ENCODE peak calls at places on chromosomes 16 and 17, in four cellular contexts. E is activated CD4-positive, alpha-beta T cell treated with anti-CD3 and anti-CD28 coated beads, Interleukin-2, amount 50 U/mL, for 48 hours; K is CD4-positive, CD25-positive, alpha-beta regulatory T cell; J is stimulated activated CD8-positive, alpha-beta memory T cell treated with anti-CD3 and anti-CD28 coated beads, Interleukin-4, amount 100 ng/mL, for 48 hours. G is an unnamed sample.

GRCh38 chr17:75985986-75986385 is 6.9 kb downstream of the TEN1 start:
- DNase-seq in E (no peak), K (no peak), J (no peak), G (no peak)

GRCh38 chr17:70110443-70110880 is 35.4 kb downstream of the KCNJ16 start:
- DNase-seq in E (no peak), K (no peak), J (no peak), G (no peak)

GRCh38 chr16:20614201-20615141 is 38.3 kb upstream of the ACSM2B start:
- DNase-seq in E (no peak), K (no peak), J (no peak), G (no peak)

GRCh38 chr17:17527534-17527933 is 31.3 kb upstream of the RASD1 start:
- DNase-seq in E (no peak), K (no peak), J (no peak), G (no peak)

GRCh38 chr17:12719948-12720347 is 54.3 kb downstream of the MYOCD start:
- DNase-seq in E (no peak), K (no peak), J (no peak), G (no peak)

GRCh38 chr16:74035816-74036215 is 260.8 kb upstream of the PSMD7 start:
- DNase-seq in E (no peak), K (no peak), J (no peak), G (no peak)

GRCh38 chr17:51764387-51764971 is 394.0 kb downstream of the CA10 start:
- DNase-seq in E (peak), K (no peak), J (peak), G (no peak)

GRCh38 chr17:36609498-36609862 is 8.1 kb downstream of the MRM1 start:
- DNase-seq in E (no peak), K (no peak), J (no peak), G (no peak)

GRCh38 chr16:49969356-49970030 is 55.5 kb upstream of the CNEP1R1 start:
- DNase-seq in E (no peak), K (no peak), J (no peak), G (no peak)

GRCh38 chr17:78674595-78675315 is 97.6 kb upstream of the DNAH17 start:
- DNase-seq in E (no peak), K (no peak), J (no peak), G (no peak)

GRCh38 chr17:55228683-55229192 is 36.0 kb upstream of the HLF start:
- DNase-seq in E (no peak), K (no peak), J (no peak), G (no peak)

GRCh38 chr17:63774982-63775290 is 966 bp downstream of the DDX42 start:
- DNase-seq in E (no peak), K (no peak), J (no peak), G (no peak)

GRCh38 chr16:89553733-89554132 is 6.7 kb upstream of the RPL13 start:
- DNase-seq in E (no peak), K (no peak), J (no peak), G (no peak)

GRCh38 chr16:83365166-83365565 is 442.6 kb upstream of the HSBP1 start:
- DNase-seq in E (no peak), K (no peak), J (no peak), G (no peak)

GRCh38 chr16:85465328-85466307 is 147.5 kb upstream of the GSE1 start:
- DNase-seq in E (no peak), K (no peak), J (no peak), G (no peak)

GRCh38 chr17:28276011-28276410 is 43.0 kb upstream of the TMEM97 start:
- DNase-seq in E (no peak), K (no peak), J (no peak), G (no peak)

GRCh38 chr17:10127819-10128375 is 70.5 kb downstream of the GAS7 start:
- DNase-seq in E (no peak), K (no peak), J (no peak), G (no peak)

GRCh38 chr17:57565119-57565635 is 179.9 kb downstream of the CCDC182 start:
- DNase-seq in E (no peak), K (no peak), J (no peak), G (no peak)

GRCh38 chr16:30659507-30660423 is 1.5 kb downstream of the FBRS start:
- DNase-seq in E (peak), K (peak), J (peak), G (peak)

GRCh38 chr17:72931163-72931562 is 161.3 kb downstream of the SLC39A11 start:
- DNase-seq in E (no peak), K (no peak), J (no peak), G (no peak)

GRCh38 chr17:33602981-33603380 is 309.9 kb upstream of the ASIC2 start:
- DNase-seq in E (no peak), K (no peak), J (no peak), G (no peak)

GRCh38 chr17:7883781-7884386 is 4.7 kb upstream of the CHD3 start:
- DNase-seq in E (peak), K (peak), J (peak), G (peak)

GRCh38 chr16:58854392-58854791 is 120.3 kb upstream of the GOT2 start:
- DNase-seq in E (no peak), K (no peak), J (no peak), G (no peak)

GRCh38 chr17:75535119-75535537 is 9.6 kb downstream of the LLGL2 start:
- DNase-seq in E (peak), K (peak), J (peak), G (no peak)

GRCh38 chr16:88533945-88534641 is 36.1 kb upstream of the ZC3H18 start:
- DNase-seq in E (peak), K (peak), J (peak), G (peak)

GRCh38 chr17:2383628-2384167 is 17.2 kb downstream of the MNT start:
- DNase-seq in E (no peak), K (no peak), J (no peak), G (no peak)

GRCh38 chr17:38415250-38416194 is 12.7 kb upstream of the ARHGAP23 start:
- DNase-seq in E (peak), K (no peak), J (peak), G (no peak)

GRCh38 chr17:55540414-55541091 is 29.3 kb upstream of the SMIM36 start:
- DNase-seq in E (no peak), K (no peak), J (no peak), G (no peak)

GRCh38 chr17:38617967-38618760 is 12.4 kb upstream of the SRCIN1 start:
- DNase-seq in E (no peak), K (no peak), J (no peak), G (no peak)

GRCh38 chr17:3845361-3845753 is 689 bp downstream of the NCBP3 start:
- DNase-seq in E (peak), K (no peak), J (peak), G (no peak)

GRCh38 chr17:7606280-7606679 is 8.4 kb downstream of the FXR2 start:
- DNase-seq in E (no peak), K (no peak), J (no peak), G (no peak)

GRCh38 chr16:2415085-2415484 is 14.2 kb upstream of the CCNF start:
- DNase-seq in E (no peak), K (no peak), J (no peak), G (no peak)

GRCh38 chr17:82613283-82614094 is 34.8 kb downstream of the WDR45B start:
- DNase-seq in E (no peak), K (no peak), J (no peak), G (no peak)

GRCh38 chr17:35170968-35171771 is 23.0 kb downstream of the SLC35G3 start:
- DNase-seq in E (no peak), K (peak), J (no peak), G (no peak)

GRCh38 chr16:23694707-23695373 is 16.2 kb downstream of the PLK1 start:
- DNase-seq in E (no peak), K (no peak), J (no peak), G (no peak)

GRCh38 chr17:49277638-49278037 is 47.1 kb upstream of the PHOSPHO1 start:
- DNase-seq in E (no peak), K (no peak), J (no peak), G (no peak)